ENCODE peak calls at places on chromosomes 6 and 20, in seven cellular contexts. N is caudate nucleus; D is left ventricle myocardium inferior; B is WERI-Rb-1; W is CD8-positive, alpha-beta memory T cell; K is heart right ventricle; A is right lobe of liver. R is an unnamed sample.

GRCh38 chr20:40880063-40880715 is 148.4 kb upstream of the TOP1 start:
- DNase-seq in N (no peak), D (no peak), B (no peak), W (no peak), K (no peak), A (no peak), R (no peak)

GRCh38 chr6:54083301-54083700 is 27.9 kb upstream of the MLIP start:
- DNase-seq in N (no peak), D (no peak), B (no peak), W (no peak), K (no peak), A (no peak), R (no peak)

GRCh38 chr6:73631849-73632248 is 21.9 kb downstream of the SLC17A5 start:
- DNase-seq in N (no peak), D (no peak), B (no peak), W (no peak), K (no peak), A (no peak), R (no peak)

GRCh38 chr6:137494281-137494966 is at the start of gene OLIG3:
- DNase-seq in N (no peak), D (no peak), B (no peak), W (no peak), K (no peak), A (no peak), R (no peak)

GRCh38 chr6:7991992-7992815 is 72.0 kb downstream of the BLOC1S5 start:
- DNase-seq in N (no peak), D (peak; percentile 22), B (no peak), W (no peak), K (peak; percentile 18), A (no peak), R (peak; percentile 35)

GRCh38 chr20:63309261-63310071 is 16.5 kb downstream of the COL20A1 start:
- DNase-seq in N (no peak), D (peak; percentile 38), B (peak; percentile 79), W (peak; percentile 15), K (peak; percentile 30), A (peak; percentile 52), R (no peak)

GRCh38 chr6:140208286-140208685 is 833.8 kb upstream of the CITED2 start:
- DNase-seq in N (no peak), D (no peak), B (no peak), W (no peak), K (no peak), A (no peak), R (no peak)

GRCh38 chr20:59314872-59315500 is 14.6 kb downstream of the EDN3 start:
- DNase-seq in N (no peak), D (no peak), B (no peak), W (no peak), K (no peak), A (no peak), R (no peak)

GRCh38 chr20:50029697-50030428 is 47.1 kb downstream of the SNAI1 start:
- DNase-seq in N (no peak), D (no peak), B (no peak), W (no peak), K (peak; percentile 60), A (peak; percentile 78), R (peak; percentile 63)

GRCh38 chr6:157094038-157094437 is 229.3 kb downstream of the TMEM242 start:
- DNase-seq in N (no peak), D (no peak), B (no peak), W (no peak), K (no peak), A (no peak), R (no peak)

GRCh38 chr6:122459240-122459639 is 12.4 kb downstream of the SERINC1 start:
- DNase-seq in N (no peak), D (no peak), B (no peak), W (no peak), K (no peak), A (no peak), R (no peak)

GRCh38 chr6:112184996-112185395 is 69.4 kb downstream of the LAMA4 start:
- DNase-seq in N (no peak), D (no peak), B (no peak), W (no peak), K (no peak), A (no peak), R (no peak)

GRCh38 chr6:150813993-150814359 is 51.5 kb upstream of the MTHFD1L start:
- DNase-seq in N (no peak), D (no peak), B (no peak), W (no peak), K (no peak), A (no peak), R (no peak)

GRCh38 chr20:4875578-4876067 is 125.7 kb downstream of the SLC23A2 start:
- DNase-seq in N (no peak), D (no peak), B (no peak), W (no peak), K (no peak), A (no peak), R (no peak)

GRCh38 chr6:20173833-20174796 is 38.2 kb downstream of the MBOAT1 start:
- DNase-seq in N (no peak), D (no peak), B (no peak), W (no peak), K (no peak), A (no peak), R (no peak)
- H3K27ac ChIP-seq in N (no peak overlapping the region), D (peak overlapping the region; percentile 2), B (no peak overlapping the region), W (no peak overlapping the region), K (no peak overlapping the region), A (no peak overlapping the region), R (no peak overlapping the region)

GRCh38 chr6:2914318-2914660 is 11.2 kb upstream of the SERPINB9 start:
- DNase-seq in N (no peak), D (no peak), B (no peak), W (no peak), K (no peak), A (no peak), R (no peak)

GRCh38 chr6:2913621-2914317 is 10.7 kb upstream of the SERPINB9 start:
- DNase-seq in N (no peak), D (no peak), B (no peak), W (no peak), K (no peak), A (no peak), R (no peak)

GRCh38 chr6:2915150-2915549 is 12.0 kb upstream of the SERPINB9 start:
- DNase-seq in N (no peak), D (no peak), B (no peak), W (no peak), K (no peak), A (no peak), R (no peak)

GRCh38 chr6:2909718-2910117 is 6.6 kb upstream of the SERPINB9 start:
- DNase-seq in N (no peak), D (no peak), B (no peak), W (no peak), K (no peak), A (no peak), R (no peak)

GRCh38 chr6:2911171-2911570 is 8.1 kb upstream of the SERPINB9 start:
- DNase-seq in N (no peak), D (no peak), B (no peak), W (no peak), K (no peak), A (no peak), R (no peak)
- H3K27ac ChIP-seq in N (no peak overlapping the region), D (no peak overlapping the region), B (no peak overlapping the region), W (no peak overlapping the region), K (no peak overlapping the region), A (no peak overlapping the region), R (no peak overlapping the region)

GRCh38 chr6:21772467-21772866 is 178.9 kb downstream of the SOX4 start:
- DNase-seq in N (no peak), D (no peak), B (no peak), W (no peak), K (no peak), A (no peak), R (no peak)

GRCh38 chr6:21767891-21768659 is 174.5 kb downstream of the SOX4 start:
- DNase-seq in N (no peak), D (no peak), B (no peak), W (no peak), K (no peak), A (no peak), R (no peak)

GRCh38 chr6:21771626-21772320 is 178.2 kb downstream of the SOX4 start:
- DNase-seq in N (no peak), D (no peak), B (no peak), W (no peak), K (no peak), A (no peak), R (no peak)

GRCh38 chr6:21769405-21769851 is 175.9 kb downstream of the SOX4 start:
- DNase-seq in N (no peak), D (no peak), B (no peak), W (no peak), K (peak; percentile 61), A (no peak), R (no peak)

GRCh38 chr6:21769973-21770372 is 176.4 kb downstream of the SOX4 start:
- DNase-seq in N (no peak), D (no peak), B (no peak), W (no peak), K (no peak), A (no peak), R (no peak)
- H3K27ac ChIP-seq in N (no peak overlapping the region), D (peak overlapping the region; percentile 13), B (no peak overlapping the region), W (no peak overlapping the region), K (no peak overlapping the region), A (no peak overlapping the region), R (no peak overlapping the region)

GRCh38 chr6:132133734-132134490 is 182.7 kb upstream of the CCN2 start:
- DNase-seq in N (no peak), D (no peak), B (no peak), W (no peak), K (no peak), A (no peak), R (no peak)
- H3K27ac ChIP-seq in N (no peak overlapping the region), D (peak overlapping the region; percentile 87), B (no peak overlapping the region), W (no peak overlapping the region), K (no peak overlapping the region), A (no peak overlapping the region), R (peak overlapping the region; percentile 35)

DNA sequence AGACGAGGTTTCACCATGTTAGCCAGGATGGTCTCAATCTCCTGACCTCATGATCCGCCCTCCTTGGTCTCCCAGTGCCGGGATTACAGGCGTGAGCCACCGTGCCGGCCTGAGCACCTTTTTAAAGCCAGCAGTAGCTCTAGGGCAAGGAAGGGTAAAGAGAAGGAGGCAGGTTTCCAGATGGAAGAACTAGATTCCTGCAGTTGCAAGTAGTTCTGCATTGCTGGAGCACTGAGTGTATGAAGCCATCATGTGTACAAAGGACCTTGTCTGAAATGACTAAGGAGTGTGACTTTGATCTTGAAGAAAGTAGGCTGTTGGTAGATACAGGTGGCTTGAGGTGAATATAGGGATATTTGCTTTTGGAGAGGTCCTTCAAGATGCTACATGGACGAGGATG is 4.2 kb downstream of the OR2A4 start:
- DNase-seq in N (no peak), D (no peak), B (no peak), W (no peak), K (no peak), A (no peak), R (no peak)
- H3K27ac ChIP-seq in N (no peak overlapping the region), D (no peak overlapping the region), B (no peak overlapping the region), W (no peak overlapping the region), K (no peak overlapping the region), A (no peak overlapping the region), R (no peak overlapping the region)

DNA sequence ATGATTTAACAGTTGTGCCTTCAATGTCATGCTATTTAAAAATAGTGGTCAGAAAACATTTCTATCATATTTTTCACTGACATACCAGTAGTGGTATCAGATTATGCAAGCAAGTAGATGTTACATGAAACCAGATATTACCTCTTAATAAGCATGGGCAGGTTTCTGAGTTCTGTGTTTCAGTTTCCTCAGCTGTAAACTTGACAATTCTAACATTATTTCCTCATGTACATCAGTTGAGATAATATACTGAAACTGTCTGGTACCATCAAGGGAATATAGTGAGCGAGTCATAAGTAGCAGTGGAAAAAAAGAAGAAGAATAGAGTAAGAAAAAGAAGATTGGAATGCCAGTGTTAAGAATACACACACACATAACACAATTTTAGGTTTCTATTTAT is 477.9 kb upstream of the MANEA start:
- DNase-seq in N (no peak), D (no peak), B (no peak), W (no peak), K (no peak), A (no peak), R (no peak)
- H3K27ac ChIP-seq in N (no peak overlapping the region), D (no peak overlapping the region), B (no peak overlapping the region), W (no peak overlapping the region), K (no peak overlapping the region), A (no peak overlapping the region), R (no peak overlapping the region)

R was measured in heart left ventricle.